ENCODE peak calls at places on chromosomes 13 and 19, in four cellular contexts. One of them, this sample, is unnamed.

GRCh38 chr13:43728411-43728810 is 58.4 kb downstream of the ENOX1 start:
- DNase-seq in psoas muscle: no peak
- DNase-seq in A549: no peak
- DNase-seq in mucosa of descending colon: no peak
- DNase-seq in this sample: no peak

GRCh38 chr13:53398051-53398450 is 369.4 kb downstream of the OLFM4 start:
- DNase-seq in psoas muscle: no peak
- DNase-seq in A549: no peak
- DNase-seq in mucosa of descending colon: no peak
- DNase-seq in this sample: no peak

GRCh38 chr19:13574933-13575332 is 68.7 kb upstream of the CACNA1A start:
- DNase-seq in psoas muscle: no peak
- DNase-seq in A549: peak; percentile 12
- DNase-seq in mucosa of descending colon: no peak
- DNase-seq in this sample: no peak

GRCh38 chr13:38223093-38223492 is 126.6 kb upstream of the UFM1 start:
- DNase-seq in psoas muscle: no peak
- DNase-seq in A549: no peak
- DNase-seq in mucosa of descending colon: no peak
- DNase-seq in this sample: no peak

GRCh38 chr13:35818577-35819165 is 312.5 kb downstream of the DCLK1 start:
- DNase-seq in psoas muscle: no peak
- DNase-seq in A549: no peak
- DNase-seq in mucosa of descending colon: no peak
- DNase-seq in this sample: no peak

GRCh38 chr19:55116232-55117062 is 990 bp downstream of the PPP1R12C start:
- DNase-seq in psoas muscle: peak; percentile 65
- DNase-seq in A549: peak; percentile 91
- DNase-seq in mucosa of descending colon: peak; percentile 83
- DNase-seq in this sample: peak; percentile 81

GRCh38 chr13:89115307-89115706 is 1444.1 kb downstream of the SLITRK5 start:
- DNase-seq in psoas muscle: no peak
- DNase-seq in A549: no peak
- DNase-seq in mucosa of descending colon: no peak
- DNase-seq in this sample: no peak

GRCh38 chr13:40946485-40946884 is 72.6 kb downstream of the ELF1 start:
- DNase-seq in psoas muscle: no peak
- DNase-seq in A549: no peak
- DNase-seq in mucosa of descending colon: no peak
- DNase-seq in this sample: no peak

GRCh38 chr19:21269813-21270212 is 59.4 kb downstream of the ZNF708 start:
- DNase-seq in psoas muscle: no peak
- DNase-seq in A549: no peak
- DNase-seq in mucosa of descending colon: no peak
- DNase-seq in this sample: no peak

GRCh38 chr13:111598751-111599150 is 278.3 kb downstream of the TEX29 start:
- DNase-seq in psoas muscle: no peak
- DNase-seq in A549: no peak
- DNase-seq in mucosa of descending colon: no peak
- DNase-seq in this sample: no peak

GRCh38 chr13:28622286-28622685 is 36.6 kb upstream of the POMP start:
- DNase-seq in psoas muscle: peak; percentile 39
- DNase-seq in A549: no peak
- DNase-seq in mucosa of descending colon: no peak
- DNase-seq in this sample: peak; percentile 83

GRCh38 chr13:114134944-114135610 is 2.7 kb upstream of the RASA3 start:
- DNase-seq in psoas muscle: no peak
- DNase-seq in A549: no peak
- DNase-seq in mucosa of descending colon: peak; percentile 16
- DNase-seq in this sample: peak; percentile 19

GRCh38 chr19:14030997-14031718 is 404 bp upstream of the IL27RA start:
- DNase-seq in psoas muscle: no peak
- DNase-seq in A549: no peak
- DNase-seq in mucosa of descending colon: no peak
- DNase-seq in this sample: peak; percentile 44

GRCh38 chr13:110306960-110307696 is at the start of the genes COL4A1 and COL4A2:
- DNase-seq in psoas muscle: peak; percentile 83
- DNase-seq in A549: no peak
- DNase-seq in mucosa of descending colon: no peak
- DNase-seq in this sample: peak; percentile 56

GRCh38 chr19:2455481-2456300 is 1.1 kb downstream of the LMNB2 start:
- DNase-seq in psoas muscle: peak; percentile 40
- DNase-seq in A549: no peak
- DNase-seq in mucosa of descending colon: peak; percentile 82
- DNase-seq in this sample: peak; percentile 88

GRCh38 chr13:110642291-110642981 is 27.1 kb downstream of the NAXD start:
- DNase-seq in psoas muscle: no peak
- DNase-seq in A549: no peak
- DNase-seq in mucosa of descending colon: no peak
- DNase-seq in this sample: no peak

DNA sequence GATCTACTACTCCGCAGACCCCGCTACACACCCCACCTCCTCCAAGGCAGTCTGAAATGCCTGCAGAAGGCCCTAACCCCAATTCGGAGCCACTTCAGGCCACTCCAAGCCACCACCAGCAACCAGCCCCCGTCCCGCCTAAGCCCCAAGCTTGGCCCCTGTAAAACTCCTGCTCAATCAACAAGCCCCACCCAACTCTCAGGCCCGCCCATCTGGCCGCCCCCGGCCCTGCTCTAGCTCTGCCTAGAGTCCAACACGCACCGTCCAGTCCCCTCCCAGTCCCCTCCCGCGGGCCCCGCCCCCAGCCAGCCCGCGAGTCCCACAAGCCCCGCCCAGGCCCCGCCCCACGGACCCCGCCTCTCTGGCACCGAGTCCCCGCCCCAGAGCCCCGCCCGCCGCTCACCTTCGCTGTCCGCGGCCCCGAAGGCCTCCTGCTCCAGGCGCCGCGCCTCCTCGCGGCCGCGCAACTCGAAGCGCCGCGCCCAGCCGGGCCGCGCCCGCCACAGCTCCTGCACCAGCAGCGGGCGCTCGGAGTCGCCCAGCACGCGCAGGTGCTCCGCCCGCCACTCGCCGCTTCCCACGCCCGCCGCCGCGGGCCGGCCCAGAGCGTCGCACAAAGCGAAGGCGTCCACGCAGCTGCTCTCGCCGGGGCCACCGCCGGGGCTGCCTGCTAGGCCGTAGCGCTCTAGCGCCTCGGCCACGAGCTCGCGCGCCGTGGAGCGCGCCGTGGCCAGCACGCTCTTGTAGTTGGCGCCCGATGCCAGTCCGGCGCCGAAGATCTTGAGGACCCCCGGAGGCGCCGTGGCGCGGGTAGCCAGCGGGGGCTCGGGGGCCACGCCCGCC is 1.6 kb downstream of the RASIP1 start:
- DNase-seq in psoas muscle: peak; percentile 94
- DNase-seq in A549: peak; percentile 87
- DNase-seq in mucosa of descending colon: peak; percentile 96
- DNase-seq in this sample: peak; percentile 93
- TF ChIP-seq CTCF in psoas muscle: peak; percentile 47
- TF ChIP-seq CTCF in A549: peak; percentile 92
- TF ChIP-seq CTCF in mucosa of descending colon: peak; percentile 52
- TF ChIP-seq CTCF in this sample: no peak

GRCh38 chr19:638901-639250 is 803 bp upstream of the FGF22 start:
- DNase-seq in psoas muscle: no peak
- DNase-seq in A549: no peak
- DNase-seq in mucosa of descending colon: no peak
- DNase-seq in this sample: no peak

GRCh38 chr19:641702-642101 is 2.0 kb downstream of the FGF22 start:
- DNase-seq in psoas muscle: peak; percentile 15
- DNase-seq in A549: no peak
- DNase-seq in mucosa of descending colon: no peak
- DNase-seq in this sample: no peak

GRCh38 chr19:639251-640155 is at the start of gene FGF22:
- DNase-seq in psoas muscle: peak; percentile 96
- DNase-seq in A549: peak; percentile 60
- DNase-seq in mucosa of descending colon: peak; percentile 94
- DNase-seq in this sample: peak; percentile 90

GRCh38 chr19:640606-641170 is 1.0 kb downstream of the FGF22 start:
- DNase-seq in psoas muscle: no peak
- DNase-seq in A549: no peak
- DNase-seq in mucosa of descending colon: no peak
- DNase-seq in this sample: no peak

DNA sequence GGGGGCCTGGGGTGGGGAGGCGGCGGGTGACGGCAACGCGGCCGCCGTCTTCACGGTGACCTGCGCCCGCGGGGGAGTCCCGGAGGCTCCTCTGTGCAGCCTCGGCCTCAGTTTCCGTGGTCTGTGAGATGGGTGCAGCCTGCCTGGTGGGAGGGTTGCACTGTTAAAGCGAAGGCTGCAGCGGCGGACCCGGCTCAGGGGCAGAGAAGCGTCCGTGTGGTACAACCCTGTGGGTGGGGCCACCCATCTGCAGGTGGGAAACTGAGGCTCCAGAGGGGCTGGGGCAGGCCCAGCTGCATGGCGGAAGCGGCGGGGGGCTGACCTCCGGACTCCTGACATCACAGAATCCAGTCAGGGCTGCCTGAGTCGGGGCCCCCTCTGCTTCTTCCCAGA is 473 bp downstream of the FGF22 start:
- DNase-seq in psoas muscle: no peak
- DNase-seq in A549: no peak
- DNase-seq in mucosa of descending colon: no peak
- DNase-seq in this sample: no peak
- H3K4me3 ChIP-seq in psoas muscle: peak overlapping the region; percentile 63
- H3K4me3 ChIP-seq in A549: peak overlapping the region; percentile 41
- H3K4me3 ChIP-seq in mucosa of descending colon: no peak overlapping the region
- H3K4me3 ChIP-seq in this sample: peak overlapping the region; percentile 34

DNA sequence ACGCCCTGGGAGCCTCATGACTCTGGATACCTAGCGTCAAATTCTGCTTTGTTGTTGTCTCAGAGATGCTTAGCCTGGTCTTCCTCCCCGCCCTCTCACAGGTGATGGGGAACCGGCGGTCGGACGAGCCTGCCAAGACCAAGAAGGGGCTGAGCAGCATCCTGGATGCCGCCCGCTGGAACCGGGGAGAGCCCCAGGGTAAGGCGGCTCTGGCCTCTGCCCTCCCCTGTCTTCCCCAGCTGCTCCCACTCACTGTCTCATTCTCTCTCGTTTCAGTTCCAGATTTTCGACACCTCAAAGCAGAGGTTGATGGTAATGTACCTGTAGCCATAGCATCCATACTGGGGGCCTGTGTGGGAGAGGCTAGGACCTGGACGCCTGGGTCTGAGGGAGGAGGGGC is 11.4 kb downstream of the ARHGEF1 start:
- DNase-seq in psoas muscle: no peak
- DNase-seq in A549: no peak
- DNase-seq in mucosa of descending colon: no peak
- DNase-seq in this sample: no peak
- H3K4me1 ChIP-seq in psoas muscle: no peaks in the 10 kb centered on the region
- H3K4me1 ChIP-seq in A549: peaks cover 14% of the 10 kb centered on the region
- H3K4me1 ChIP-seq in mucosa of descending colon: no peaks in the 10 kb centered on the region
- H3K4me1 ChIP-seq in this sample: no peaks in the 10 kb centered on the region

GRCh38 chr19:49127674-49128544 is 8.6 kb downstream of the PPFIA3 start:
- DNase-seq in psoas muscle: peak; percentile 96
- DNase-seq in A549: peak; percentile 99
- DNase-seq in mucosa of descending colon: peak; percentile 97
- DNase-seq in this sample: peak; percentile 98
- TF ChIP-seq CTCF in psoas muscle: no peak
- TF ChIP-seq CTCF in A549: peak; percentile 13
- TF ChIP-seq CTCF in mucosa of descending colon: no peak
- TF ChIP-seq CTCF in this sample: peak; percentile 25

DNA sequence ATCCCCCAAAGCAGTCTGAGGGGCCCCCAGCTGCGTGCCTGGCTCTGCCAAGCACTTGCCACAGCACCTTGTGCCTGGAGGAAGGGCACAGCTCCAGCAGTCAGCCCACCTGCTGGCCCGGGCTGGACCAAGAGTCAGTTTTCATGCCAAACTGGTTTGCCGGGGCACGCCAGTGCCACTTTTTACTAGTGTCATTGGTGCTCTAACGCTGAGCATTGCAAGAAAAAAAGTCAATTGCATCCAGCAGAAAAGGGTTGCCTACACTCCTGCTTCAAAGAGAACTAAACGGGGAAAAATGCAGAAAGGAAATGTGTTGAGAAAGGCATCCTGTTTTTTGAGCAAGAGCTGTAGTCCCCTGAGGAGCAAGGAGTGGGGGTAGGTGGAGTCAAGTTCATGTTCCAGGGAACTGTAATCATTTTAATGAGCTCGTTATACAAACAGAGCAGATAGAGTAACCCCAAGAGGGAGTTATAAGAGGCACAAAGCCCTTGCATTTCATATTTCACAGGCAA is 68.4 kb downstream of the F2RL3 start:
- DNase-seq in psoas muscle: no peak
- DNase-seq in A549: no peak
- DNase-seq in mucosa of descending colon: no peak
- DNase-seq in this sample: no peak
- H3K4me3 ChIP-seq in psoas muscle: no peak overlapping the region
- H3K4me3 ChIP-seq in A549: no peak overlapping the region
- H3K4me3 ChIP-seq in mucosa of descending colon: no peak overlapping the region
- H3K4me3 ChIP-seq in this sample: no peak overlapping the region

GRCh38 chr13:100210966-100211710 is 122.2 kb downstream of the PCCA start:
- DNase-seq in psoas muscle: no peak
- DNase-seq in A549: no peak
- DNase-seq in mucosa of descending colon: no peak
- DNase-seq in this sample: no peak
- H3K4me1 ChIP-seq in psoas muscle: no peaks in the 10 kb centered on the region
- H3K4me1 ChIP-seq in A549: peaks cover 45% of the 10 kb centered on the region
- H3K4me1 ChIP-seq in mucosa of descending colon: no peaks in the 10 kb centered on the region
- H3K4me1 ChIP-seq in this sample: no peaks in the 10 kb centered on the region

GRCh38 chr13:30395192-30396158 is 26.8 kb upstream of the UBE2L5 start:
- DNase-seq in psoas muscle: peak; percentile 93
- DNase-seq in A549: peak; percentile 53
- DNase-seq in mucosa of descending colon: peak; percentile 96
- DNase-seq in this sample: peak; percentile 97
- TF ChIP-seq CTCF in psoas muscle: no peak
- TF ChIP-seq CTCF in A549: no peak
- TF ChIP-seq CTCF in mucosa of descending colon: no peak
- TF ChIP-seq CTCF in this sample: no peak

GRCh38 chr19:39318690-39319089 is 2.0 kb downstream of the LRFN1 start:
- DNase-seq in psoas muscle: no peak
- DNase-seq in A549: no peak
- DNase-seq in mucosa of descending colon: no peak
- DNase-seq in this sample: peak; percentile 18
- H3K4me3 ChIP-seq in psoas muscle: no peak overlapping the region
- H3K4me3 ChIP-seq in A549: no peak overlapping the region
- H3K4me3 ChIP-seq in mucosa of descending colon: no peak overlapping the region
- H3K4me3 ChIP-seq in this sample: no peak overlapping the region

GRCh38 chr13:98989469-98990235 is 11.8 kb upstream of the DOCK9 start:
- DNase-seq in psoas muscle: no peak
- DNase-seq in A549: no peak
- DNase-seq in mucosa of descending colon: no peak
- DNase-seq in this sample: no peak
- H3K4me1 ChIP-seq in psoas muscle: no peaks in the 10 kb centered on the region
- H3K4me1 ChIP-seq in A549: peaks cover 27% of the 10 kb centered on the region
- H3K4me1 ChIP-seq in mucosa of descending colon: peaks cover 4% of the 10 kb centered on the region
- H3K4me1 ChIP-seq in this sample: peaks cover 9% of the 10 kb centered on the region

This sample was measured in left lung.